ENCODE peak calls at places on chromosome 1, in five cellular contexts. H is ovary, G is prostate gland, Y is PC-3, B is fibroblast of lung. J is an unnamed sample.

GRCh38 chr1:214525535-214526019 is 25.8 kb downstream of the PTPN14 start:
- DNase-seq in H (no peak), G (no peak), Y (peak), B (peak), J (no peak)

GRCh38 chr1:148290881-148291280 is 138.8 kb upstream of the NBPF11 start:
- DNase-seq in H (no peak), G (no peak), Y (peak), B (peak), J (no peak)

GRCh38 chr1:155909894-155910293 is 1.3 kb downstream of the RIT1 start:
- DNase-seq in H (no peak), G (peak), Y (peak), B (peak), J (peak)

GRCh38 chr1:33641099-33641830 is 168.8 kb downstream of the ZSCAN20 start:
- DNase-seq in H (no peak), G (no peak), Y (peak), B (peak), J (peak)

GRCh38 chr1:53592985-53593757 is 134.0 kb downstream of the DMRTB1 start:
- DNase-seq in H (no peak), G (no peak), Y (no peak), B (no peak), J (no peak)

GRCh38 chr1:24216254-24216653 is 29.2 kb upstream of the IFNLR1 start:
- DNase-seq in H (no peak), G (peak), Y (peak), B (no peak), J (no peak)

GRCh38 chr1:155017021-155017945 is 14.7 kb downstream of the ZBTB7B start:
- DNase-seq in H (peak), G (peak), Y (peak), B (peak), J (peak)

GRCh38 chr1:200963076-200963475 is 60.4 kb downstream of the KIF21B start:
- DNase-seq in H (no peak), G (no peak), Y (no peak), B (peak), J (no peak)

GRCh38 chr1:110554871-110555801 is 36.2 kb upstream of the KCNA10 start:
- DNase-seq in H (peak), G (peak), Y (no peak), B (peak), J (no peak)

GRCh38 chr1:1359316-1359667 is 937 bp upstream of the MXRA8 start:
- DNase-seq in H (no peak), G (no peak), Y (no peak), B (peak), J (peak)

GRCh38 chr1:159921251-159921650 is 4.1 kb downstream of the TAGLN2 start:
- DNase-seq in H (no peak), G (no peak), Y (no peak), B (peak), J (no peak)

GRCh38 chr1:201016211-201016651 is 7.3 kb downstream of the KIF21B start:
- DNase-seq in H (peak), G (no peak), Y (peak), B (peak), J (no peak)

GRCh38 chr1:222167111-222167510 is 380.8 kb downstream of the HHIPL2 start:
- DNase-seq in H (no peak), G (peak), Y (peak), B (peak), J (peak)

GRCh38 chr1:169085911-169086310 is 20.6 kb upstream of the ATP1B1 start:
- DNase-seq in H (no peak), G (no peak), Y (no peak), B (no peak), J (no peak)

GRCh38 chr1:77716065-77716464 is 33.6 kb upstream of the ZZZ3 start:
- DNase-seq in H (no peak), G (no peak), Y (no peak), B (no peak), J (no peak)
- TF ChIP-seq CTCF in H (no peak), G (no peak), Y (no peak), B (no peak), J (no peak)

GRCh38 chr1:204320413-204320812 is 39.3 kb downstream of the PLEKHA6 start:
- DNase-seq in H (no peak), G (no peak), Y (peak), B (peak), J (peak)
- H3K27ac ChIP-seq in H (no peak), G (no peak), Y (peak), B (peak), J (no peak)

DNA sequence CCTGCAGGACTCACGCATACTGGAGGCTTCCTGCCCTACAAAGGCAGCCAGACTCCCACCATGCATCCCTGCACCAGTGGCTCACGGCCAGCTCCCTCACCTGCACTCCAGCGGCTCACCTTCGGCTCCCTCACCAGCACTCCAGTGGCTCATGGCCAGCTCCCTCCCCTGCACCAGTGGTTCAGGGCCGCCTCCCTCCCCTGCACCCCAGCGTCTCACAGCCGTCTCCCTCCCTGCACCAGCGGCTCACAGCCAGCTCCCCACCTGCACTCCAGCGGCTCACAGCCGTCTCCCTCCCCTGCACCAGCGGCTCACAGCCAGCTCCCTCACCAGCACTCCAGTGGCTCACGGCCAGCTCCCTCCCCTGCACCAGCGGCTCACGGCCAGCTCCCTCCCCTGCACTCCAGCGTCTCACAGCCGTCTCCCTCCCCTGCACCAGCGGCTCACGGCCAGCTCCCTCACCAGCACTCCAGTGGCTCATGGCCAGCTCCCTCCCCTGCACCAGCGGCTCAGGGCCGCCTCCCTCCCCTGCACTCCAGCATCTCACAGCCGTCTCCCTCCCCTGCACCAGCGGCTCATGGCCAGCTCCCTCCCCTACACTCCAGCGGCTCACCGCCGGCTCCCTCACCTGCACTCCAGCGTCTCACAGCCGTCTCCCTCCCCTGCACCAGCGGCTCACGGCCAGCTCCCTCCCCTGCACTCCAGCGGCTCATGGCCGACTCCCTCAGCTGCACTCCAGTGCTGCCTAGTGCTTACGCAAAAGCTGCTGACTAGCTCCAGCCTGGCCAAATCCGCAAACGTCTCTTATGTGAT is 324.5 kb downstream of the NPHP4 start:
- DNase-seq in H (no peak), G (peak), Y (no peak), B (no peak), J (no peak)
- H3K4me3 ChIP-seq in H (no peak), G (no peak), Y (no peak), B (no peak), J (no peak)

GRCh38 chr1:107142370-107142668 is 1.5 kb downstream of the NTNG1 start:
- DNase-seq in H (no peak), G (no peak), Y (no peak), B (no peak), J (no peak)
- TF ChIP-seq CTCF in H (no peak), G (no peak), Y (no peak), B (no peak), J (no peak)

GRCh38 chr1:44019398-44020044 is 11.7 kb downstream of the SLC6A9 start:
- DNase-seq in H (no peak), G (no peak), Y (no peak), B (no peak), J (no peak)
- H3K27ac ChIP-seq in H (no peak), G (no peak), Y (no peak), B (no peak), J (no peak)

GRCh38 chr1:43828574-43828973 is 105.0 kb upstream of the ARTN start:
- DNase-seq in H (no peak), G (no peak), Y (no peak), B (no peak), J (no peak)

GRCh38 chr1:43833013-43833412 is 100.6 kb upstream of the ARTN start:
- DNase-seq in H (no peak), G (no peak), Y (no peak), B (no peak), J (no peak)

GRCh38 chr1:43834280-43835140 is 99.1 kb upstream of the ARTN start:
- DNase-seq in H (no peak), G (no peak), Y (peak), B (peak), J (peak)

GRCh38 chr1:43831866-43832654 is 101.5 kb upstream of the ARTN start:
- DNase-seq in H (no peak), G (no peak), Y (peak), B (no peak), J (no peak)

DNA sequence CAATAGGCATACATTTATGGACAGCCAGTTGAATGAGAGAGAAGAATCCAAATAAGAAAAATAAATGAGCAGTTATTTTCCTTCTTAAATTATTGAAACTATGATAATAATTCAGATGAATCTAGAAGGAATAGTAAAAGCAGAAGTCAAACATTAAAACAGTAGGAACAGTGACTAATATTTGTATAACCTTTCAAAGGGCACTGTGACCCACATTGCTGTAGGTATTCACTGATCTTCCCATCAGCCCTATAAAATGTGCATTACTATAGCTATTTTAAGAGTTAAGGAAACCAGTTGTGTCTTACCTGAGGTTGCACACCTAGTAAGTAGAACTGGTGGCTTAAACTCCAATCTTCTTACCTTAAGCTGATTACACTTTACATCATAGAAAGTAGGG is 102.8 kb upstream of the ARTN start:
- DNase-seq in H (no peak), G (no peak), Y (peak), B (no peak), J (no peak)
- H3K4me3 ChIP-seq in H (no peak), G (no peak), Y (no peak), B (no peak), J (no peak)

GRCh38 chr1:61412601-61413000 is 312.3 kb downstream of the TM2D1 start:
- DNase-seq in H (no peak), G (no peak), Y (no peak), B (no peak), J (no peak)
- TF ChIP-seq CTCF in H (no peak), G (no peak), Y (no peak), B (no peak), J (no peak)

GRCh38 chr1:16180291-16180824 is 24.5 kb upstream of the EPHA2 start:
- DNase-seq in H (no peak), G (no peak), Y (peak), B (peak), J (peak)
- H3K27ac ChIP-seq in H (peak), G (no peak), Y (peak), B (peak), J (peak)

GRCh38 chr1:66431999-66432398 is 102.0 kb upstream of the SGIP1 start:
- DNase-seq in H (no peak), G (no peak), Y (no peak), B (no peak), J (no peak)

GRCh38 chr1:66422804-66423203 is 111.1 kb upstream of the SGIP1 start:
- DNase-seq in H (no peak), G (no peak), Y (no peak), B (no peak), J (no peak)

GRCh38 chr1:66426231-66426853 is 107.6 kb upstream of the SGIP1 start:
- DNase-seq in H (no peak), G (no peak), Y (no peak), B (peak), J (no peak)
- H3K4me3 ChIP-seq in H (no peak), G (no peak), Y (no peak), B (no peak), J (no peak)